ENCODE peak calls at places on chromosomes 11 and 22, in ten cellular contexts. Y, M, G, K, L, P, J, D, Q and R are unnamed samples.

GRCh38 chr11:1694846-1695547 is 2.0 kb upstream of the KRTAP5-6 start:
- DNase-seq in P (no peak), Y (no peak), G (no peak), Q (no peak), D (no peak), J (no peak), K (peak; percentile 41), L (no peak), M (no peak), R (no peak)

GRCh38 chr11:82234256-82234655 is 499.4 kb downstream of the FAM181B start:
- DNase-seq in M (no peak), Y (no peak), D (no peak), J (no peak), K (no peak), P (no peak), L (no peak), G (no peak), Q (no peak), R (no peak)

GRCh38 chr11:35059040-35059439 is 79.9 kb upstream of the CD44 start:
- DNase-seq in Y (no peak), M (no peak), J (no peak), P (no peak), G (no peak), Q (no peak), L (no peak), D (no peak), K (no peak), R (no peak)

GRCh38 chr11:75191330-75191717 is 40.4 kb downstream of the SLCO2B1 start:
- DNase-seq in Q (no peak), P (no peak), K (no peak), G (no peak), L (no peak), D (no peak), J (no peak), Y (no peak), M (no peak), R (peak; percentile 6)

GRCh38 chr11:2148253-2149000 is 9.2 kb upstream of the IGF2 start:
- DNase-seq in Y (no peak), K (no peak), G (no peak), Q (no peak), L (no peak), J (no peak), P (no peak), D (no peak), M (no peak), R (no peak)

GRCh38 chr11:112113539-112114457 is 27.1 kb downstream of the SDHD start:
- DNase-seq in P (no peak), D (no peak), Y (peak; percentile 31), M (peak; percentile 69), Q (peak; percentile 5), L (peak; percentile 71), K (no peak), G (peak; percentile 49), J (no peak), R (peak; percentile 76)

GRCh38 chr11:119029340-119030028 is 1.2 kb downstream of the SLC37A4 start:
- DNase-seq in J (no peak), Y (no peak), Q (no peak), D (peak; percentile 85), P (no peak), L (no peak), K (no peak), G (no peak), M (no peak), R (no peak)

GRCh38 chr22:33897621-33897910 is 22.7 kb downstream of the LARGE1 start:
- DNase-seq in J (no peak), M (no peak), L (no peak), P (no peak), Y (no peak), D (no peak), G (no peak), K (no peak), Q (no peak), R (no peak)

GRCh38 chr11:14973621-14974020 is 1.5 kb upstream of the CALCA start:
- DNase-seq in L (no peak), D (peak; percentile 22), K (no peak), Q (no peak), P (no peak), M (peak; percentile 4), Y (no peak), G (no peak), J (no peak), R (no peak)

GRCh38 chr11:104333977-104334376 is 170.0 kb upstream of the PDGFD start:
- DNase-seq in K (no peak), J (no peak), M (no peak), D (no peak), G (peak; percentile 7), L (no peak), Y (no peak), P (no peak), Q (no peak), R (no peak)

GRCh38 chr11:104968365-104968855 is at the start of gene CASP4:
- DNase-seq in J (no peak), D (peak; percentile 18), P (no peak), Q (peak; percentile 20), Y (peak; percentile 32), L (peak; percentile 89), M (peak; percentile 78), G (peak; percentile 18), K (no peak), R (peak; percentile 89)

GRCh38 chr11:12125609-12126149 is 15.3 kb downstream of the MICAL2 start:
- DNase-seq in K (no peak), J (no peak), M (peak; percentile 65), L (no peak), D (no peak), Q (peak; percentile 44), P (peak; percentile 8), Y (no peak), G (peak; percentile 29), R (no peak)

GRCh38 chr22:32269316-32269715 is 14.2 kb upstream of the SLC5A4 start:
- DNase-seq in M (no peak), K (no peak), Q (no peak), L (no peak), J (no peak), P (no peak), G (no peak), Y (no peak), D (no peak), R (no peak)

GRCh38 chr22:26737262-26737661 is 79.9 kb downstream of the MIAT start:
- DNase-seq in P (no peak), L (peak; percentile 79), D (no peak), G (no peak), Q (no peak), M (no peak), Y (no peak), K (no peak), J (no peak), R (no peak)

GRCh38 chr11:3014314-3014938 is 22.3 kb upstream of the NAP1L4 start:
- DNase-seq in Y (no peak), D (no peak), K (no peak), P (no peak), G (no peak), Q (no peak), M (no peak), J (no peak), L (no peak), R (no peak)

GRCh38 chr11:131584694-131585592 is 214.5 kb downstream of the NTM start:
- DNase-seq in Y (no peak), K (no peak), J (no peak), P (no peak), Q (no peak), G (no peak), D (no peak), L (peak; percentile 23), M (no peak), R (no peak)

GRCh38 chr11:36400768-36401455 is 104.8 kb downstream of the PRR5L start:
- DNase-seq in L (no peak), Q (no peak), Y (no peak), G (no peak), M (no peak), D (no peak), K (no peak), J (no peak), P (no peak), R (no peak)

GRCh38 chr22:19630614-19631013 is 83.7 kb upstream of the SEPTIN5 start:
- DNase-seq in M (no peak), J (no peak), K (no peak), Q (no peak), G (no peak), D (no peak), L (no peak), Y (no peak), P (no peak), R (no peak)
- TF ChIP-seq CTCF in M (no peak), J (no peak), K (no peak), Q (no peak), G (no peak), D (no peak), L (no peak), Y (no peak), P (no peak), R (no peak)

GRCh38 chr11:73229321-73230275 is 11.5 kb downstream of the P2RY2 start:
- DNase-seq in K (no peak), Y (no peak), L (no peak), Q (no peak), M (no peak), D (no peak), G (no peak), J (peak; percentile 11), P (peak; percentile 6), R (no peak)
- H3K4me3 ChIP-seq in K (no peak overlapping the region), Y (no peak overlapping the region), L (no peak overlapping the region), Q (no peak overlapping the region), M (no peak overlapping the region), D (no peak overlapping the region), G (no peak overlapping the region), J (no peak overlapping the region), P (no peak overlapping the region), R (no peak overlapping the region)

GRCh38 chr11:133956650-133957633 is at the start of gene IGSF9B:
- DNase-seq in M (peak; percentile 45), J (peak; percentile 90), D (peak; percentile 91), G (peak; percentile 67), Q (no peak), K (peak; percentile 87), Y (peak; percentile 30), L (peak; percentile 58), P (no peak), R (peak; percentile 69)
- TF ChIP-seq CTCF in M (no peak), J (no peak), D (peak; percentile 24), G (no peak), Q (no peak), K (no peak), Y (no peak), L (no peak), P (peak; percentile 21), R (no peak)

GRCh38 chr11:46970913-46971625 is 34.5 kb downstream of the CSTPP1 start:
- DNase-seq in Y (no peak), M (no peak), G (no peak), P (no peak), Q (no peak), D (no peak), L (no peak), K (no peak), J (no peak), R (no peak)

GRCh38 chr11:46972343-46972742 is 35.8 kb downstream of the CSTPP1 start:
- DNase-seq in K (no peak), P (no peak), J (no peak), Q (no peak), M (no peak), L (no peak), Y (no peak), D (no peak), G (no peak), R (no peak)

GRCh38 chr11:46976182-46976854 is 39.8 kb downstream of the CSTPP1 start:
- DNase-seq in Q (no peak), J (no peak), D (no peak), K (no peak), G (no peak), Y (no peak), P (no peak), L (no peak), M (no peak), R (no peak)

GRCh38 chr11:46969379-46969778 is 32.8 kb downstream of the CSTPP1 start:
- DNase-seq in M (no peak), G (no peak), J (no peak), Q (no peak), Y (no peak), D (no peak), P (no peak), L (no peak), K (no peak), R (no peak)

GRCh38 chr11:46972821-46973220 is 36.3 kb downstream of the CSTPP1 start:
- DNase-seq in M (no peak), K (no peak), P (no peak), J (no peak), Y (no peak), D (no peak), Q (no peak), G (no peak), L (no peak), R (no peak)
- H3K4me3 ChIP-seq in M (no peak overlapping the region), K (no peak overlapping the region), P (no peak overlapping the region), J (no peak overlapping the region), Y (no peak overlapping the region), D (no peak overlapping the region), Q (no peak overlapping the region), G (no peak overlapping the region), L (no peak overlapping the region), R (no peak overlapping the region)